ENCODE peak calls at places on chromosomes 1 and 21, in six cellular contexts. F, X, B, P, K and W are unnamed samples.

GRCh38 chr1:234722267-234722704 is 112.3 kb upstream of the IRF2BP2 start:
- DNase-seq in X (no peak), B (no peak), P (no peak), K (no peak), F (peak; percentile 75), W (no peak)

GRCh38 chr1:41898191-41898713 is 20.5 kb downstream of the HIVEP3 start:
- DNase-seq in F (peak; percentile 47), X (no peak), P (no peak), K (peak; percentile 72), B (no peak), W (no peak)

GRCh38 chr1:19437911-19438310 is 47.4 kb downstream of the CAPZB start:
- DNase-seq in B (no peak), K (no peak), X (no peak), P (no peak), F (peak; percentile 87), W (peak; percentile 78)

GRCh38 chr1:108644984-108645383 is 15.9 kb downstream of the HENMT1 start:
- DNase-seq in F (no peak), K (peak; percentile 46), B (no peak), P (no peak), X (no peak), W (no peak)

GRCh38 chr1:155893389-155894142 is 17.6 kb downstream of the RIT1 start:
- DNase-seq in X (no peak), P (no peak), K (peak; percentile 9), B (peak; percentile 87), F (peak; percentile 40), W (no peak)

GRCh38 chr1:53561488-53562115 is 102.4 kb downstream of the DMRTB1 start:
- DNase-seq in F (no peak), B (no peak), K (no peak), X (no peak), P (no peak), W (no peak)

GRCh38 chr1:69952691-69953090 is 252.7 kb downstream of the LRRC40 start:
- DNase-seq in B (no peak), P (no peak), F (no peak), X (no peak), K (no peak), W (no peak)

GRCh38 chr1:234368320-234369032 is 4.8 kb upstream of the COA6 start:
- DNase-seq in P (no peak), F (no peak), X (no peak), B (no peak), K (no peak), W (no peak)

GRCh38 chr1:67570473-67571143 is 114.4 kb upstream of the GADD45A start:
- DNase-seq in K (no peak), F (no peak), P (peak; percentile 86), B (peak; percentile 99), X (no peak), W (no peak)

GRCh38 chr1:207818971-207819451 is 67.2 kb downstream of the CD46 start:
- DNase-seq in X (no peak), P (no peak), F (no peak), B (no peak), K (no peak), W (no peak)

GRCh38 chr1:172342584-172343245 is 77.8 kb upstream of the C1orf105 start:
- DNase-seq in K (no peak), P (no peak), F (no peak), B (no peak), X (no peak), W (no peak)

GRCh38 chr1:168696125-168696524 is 32.9 kb downstream of the DPT start:
- DNase-seq in P (no peak), K (no peak), X (no peak), F (no peak), B (no peak), W (no peak)

GRCh38 chr1:54299037-54299436 is 99.1 kb downstream of the MRPL37 start:
- DNase-seq in B (no peak), K (no peak), F (peak; percentile 62), X (no peak), P (no peak), W (no peak)

GRCh38 chr1:232684331-232685105 is 54.6 kb upstream of the SIPA1L2 start:
- DNase-seq in P (no peak), B (no peak), X (no peak), K (no peak), F (no peak), W (no peak)

GRCh38 chr1:86703696-86704455 is 500 bp upstream of the SH3GLB1 start:
- DNase-seq in F (no peak), P (no peak), K (no peak), B (peak; percentile 58), X (no peak), W (no peak)

GRCh38 chr21:45443595-45444181 is 38.7 kb downstream of the COL18A1 start:
- DNase-seq in F (no peak), K (no peak), B (no peak), X (no peak), P (no peak), W (no peak)

GRCh38 chr1:97524211-97524610 is 396.6 kb downstream of the DPYD start:
- DNase-seq in F (no peak), P (no peak), X (no peak), B (no peak), K (no peak), W (no peak)

GRCh38 chr1:117598489-117598888 is 7.4 kb upstream of the TENT5C start:
- DNase-seq in B (no peak), F (no peak), P (no peak), X (no peak), K (no peak), W (no peak)

GRCh38 chr1:204213668-204214662 is at the start of gene GOLT1A:
- DNase-seq in X (peak; percentile 42), P (peak; percentile 59), K (peak; percentile 42), B (peak; percentile 91), F (peak; percentile 51), W (peak; percentile 83)

GRCh38 chr1:233543338-233544255 is 70.3 kb upstream of the KCNK1 start:
- DNase-seq in B (peak; percentile 78), P (peak; percentile 4), F (peak; percentile 81), K (no peak), X (no peak), W (no peak)

GRCh38 chr1:231093158-231093922 is 53.3 kb upstream of the FAM89A start:
- DNase-seq in F (no peak), P (no peak), K (no peak), X (no peak), B (no peak), W (no peak)
- TF ChIP-seq CTCF in F (no peak), P (peak; percentile 30), K (no peak), X (no peak), B (no peak), W (no peak)

GRCh38 chr1:78060857-78061563 is 15.2 kb downstream of the GIPC2 start:
- DNase-seq in F (no peak), X (no peak), B (no peak), K (no peak), P (no peak), W (no peak)
- TF ChIP-seq CTCF in F (no peak), X (no peak), B (peak; percentile 16), K (no peak), P (no peak), W (peak; percentile 9)

GRCh38 chr1:23910553-23911246 is 2.5 kb downstream of the CNR2 start:
- DNase-seq in F (no peak), P (no peak), K (no peak), B (no peak), X (peak; percentile 72), W (no peak)

GRCh38 chr1:23906731-23907130 is 6.4 kb downstream of the CNR2 start:
- DNase-seq in F (no peak), P (no peak), X (no peak), K (no peak), B (no peak), W (no peak)

GRCh38 chr1:23910144-23910543 is 3.0 kb downstream of the CNR2 start:
- DNase-seq in X (peak; percentile 53), K (no peak), P (no peak), B (no peak), F (no peak), W (no peak)

GRCh38 chr1:23909412-23909811 is 3.8 kb downstream of the CNR2 start:
- DNase-seq in F (no peak), P (no peak), B (no peak), K (no peak), X (peak; percentile 29), W (no peak)

DNA sequence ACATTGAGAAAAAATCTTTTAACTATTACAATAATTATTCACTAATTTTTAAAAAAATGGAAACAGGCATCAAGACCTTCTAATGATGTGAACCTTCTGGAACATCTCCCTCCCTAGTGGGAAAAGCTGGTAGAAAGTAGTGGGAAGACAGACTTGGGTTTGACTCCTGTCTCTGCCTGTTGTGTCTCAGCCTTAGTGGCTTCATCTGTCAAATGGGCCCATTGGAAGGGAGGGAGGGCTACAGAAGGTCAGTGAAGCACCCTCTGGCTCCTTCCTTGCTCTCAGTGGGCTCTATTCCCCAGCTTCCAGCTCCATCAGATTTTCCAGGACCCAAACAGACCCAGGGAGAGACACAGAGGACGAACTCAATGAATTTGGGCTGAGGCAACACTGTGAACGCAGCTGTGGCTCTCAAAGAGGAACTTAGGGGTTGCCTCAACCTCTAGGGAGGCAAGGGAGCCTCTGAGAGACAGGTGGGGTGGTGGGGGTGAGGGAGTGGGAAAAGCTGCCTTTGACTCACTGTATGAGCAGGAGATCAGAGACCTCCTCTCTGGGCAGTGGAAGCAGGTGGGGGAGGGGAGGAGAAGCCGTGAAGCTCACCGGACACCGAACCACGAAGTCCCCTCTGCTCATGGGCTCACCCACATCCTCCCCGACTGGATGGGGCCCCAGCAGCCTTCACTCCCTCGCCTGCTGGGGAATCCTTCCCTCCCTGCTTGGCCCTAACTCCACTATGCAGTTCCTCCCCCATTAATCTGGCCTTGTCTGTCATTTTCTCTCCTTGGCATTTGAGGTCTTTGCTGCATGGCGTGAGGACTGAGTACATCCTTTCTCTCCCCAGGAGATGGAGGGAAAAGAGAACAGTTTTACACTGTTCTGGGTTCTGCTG is 4.5 kb downstream of the CNR2 start:
- DNase-seq in P (no peak), B (no peak), K (no peak), X (peak; percentile 73), F (no peak), W (no peak)
- TF ChIP-seq CTCF in P (no peak), B (no peak), K (no peak), X (no peak), F (no peak), W (no peak)

GRCh38 chr1:244419004-244419403 is 32.7 kb downstream of the ADSS2 start:
- DNase-seq in X (no peak), K (no peak), F (no peak), P (no peak), B (no peak), W (no peak)

GRCh38 chr1:244413736-244414135 is 38.0 kb downstream of the ADSS2 start:
- DNase-seq in P (no peak), X (no peak), K (no peak), F (no peak), B (no peak), W (no peak)

GRCh38 chr1:244412116-244412639 is 39.5 kb downstream of the ADSS2 start:
- DNase-seq in B (no peak), P (no peak), K (no peak), X (no peak), F (no peak), W (no peak)

GRCh38 chr1:244409648-244410164 is 42.0 kb downstream of the ADSS2 start:
- DNase-seq in K (no peak), F (no peak), B (no peak), X (no peak), P (no peak), W (no peak)

DNA sequence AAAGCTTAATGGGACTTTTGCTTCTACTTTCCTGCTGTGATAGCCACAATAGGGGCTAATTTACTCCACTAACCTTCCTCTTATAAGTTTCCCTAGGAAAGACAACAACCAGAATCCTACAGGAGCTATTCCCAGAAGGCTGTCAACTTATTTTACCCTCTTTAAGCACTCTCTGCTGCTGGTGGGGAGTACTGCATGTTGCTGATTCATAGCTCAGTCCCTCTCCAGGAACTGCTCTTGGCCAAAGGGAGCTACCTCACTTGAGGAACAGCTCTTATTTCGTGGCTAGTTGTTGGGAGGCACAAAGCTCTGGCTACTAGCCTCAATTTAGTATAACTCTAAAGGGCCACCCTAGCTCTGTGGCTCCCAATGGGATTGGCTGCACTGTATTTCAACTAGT is 37.2 kb downstream of the ADSS2 start:
- DNase-seq in X (no peak), K (no peak), B (peak; percentile 47), P (peak; percentile 49), F (no peak), W (peak; percentile 45)
- TF ChIP-seq CTCF in X (no peak), K (no peak), B (no peak), P (peak; percentile 19), F (no peak), W (no peak)